ENCODE peak calls at places on chromosome 20, in four cellular contexts. One of them, this sample, is unnamed.

GRCh38 chr20:44142416-44142815 is 44.6 kb downstream of the JPH2 start:
- DNase-seq in A549: no peak
- DNase-seq in H1: no peak
- DNase-seq in K562: no peak
- DNase-seq in this sample: no peak

GRCh38 chr20:38806855-38807655 is 1.6 kb downstream of the PPP1R16B start:
- DNase-seq in A549: no peak
- DNase-seq in H1: no peak
- DNase-seq in K562: no peak
- DNase-seq in this sample: no peak

GRCh38 chr20:2585811-2586210 is 49.4 kb downstream of the TMC2 start:
- DNase-seq in A549: no peak
- DNase-seq in H1: no peak
- DNase-seq in K562: no peak
- DNase-seq in this sample: no peak

GRCh38 chr20:43662943-43663655 is 3.8 kb upstream of the MYBL2 start:
- DNase-seq in A549: no peak
- DNase-seq in H1: no peak
- DNase-seq in K562: no peak
- DNase-seq in this sample: no peak

GRCh38 chr20:34045294-34045693 is 51.6 kb downstream of the RALY start:
- DNase-seq in A549: no peak
- DNase-seq in H1: no peak
- DNase-seq in K562: no peak
- DNase-seq in this sample: no peak

GRCh38 chr20:46312075-46312944 is 4.0 kb upstream of the CDH22 start:
- DNase-seq in A549: no peak
- DNase-seq in H1: peak; percentile 46
- DNase-seq in K562: peak; percentile 83
- DNase-seq in this sample: no peak

GRCh38 chr20:15079594-15080340 is 742.4 kb upstream of the FLRT3 start:
- DNase-seq in A549: no peak
- DNase-seq in H1: no peak
- DNase-seq in K562: no peak
- DNase-seq in this sample: no peak

GRCh38 chr20:44071057-44071456 is 115.9 kb downstream of the JPH2 start:
- DNase-seq in A549: no peak
- DNase-seq in H1: no peak
- DNase-seq in K562: no peak
- DNase-seq in this sample: no peak

GRCh38 chr20:64228751-64229518 is 26.6 kb upstream of the PCMTD2 start:
- DNase-seq in A549: no peak
- DNase-seq in H1: no peak
- DNase-seq in K562: no peak
- DNase-seq in this sample: no peak

GRCh38 chr20:43530321-43531090 is 23.0 kb downstream of the L3MBTL1 start:
- DNase-seq in A549: peak; percentile 16
- DNase-seq in H1: no peak
- DNase-seq in K562: no peak
- DNase-seq in this sample: no peak

GRCh38 chr20:50331469-50332251 is 141.0 kb downstream of the CEBPB start:
- DNase-seq in A549: no peak
- DNase-seq in H1: no peak
- DNase-seq in K562: no peak
- DNase-seq in this sample: no peak

GRCh38 chr20:32466739-32467505 is 108.8 kb downstream of the ASXL1 start:
- DNase-seq in A549: no peak
- DNase-seq in H1: no peak
- DNase-seq in K562: no peak
- DNase-seq in this sample: no peak
- TF ChIP-seq KDM1A in A549: no peak
- TF ChIP-seq KDM1A in H1: no peak
- TF ChIP-seq KDM1A in K562: no peak
- TF ChIP-seq KDM1A in this sample: no peak

GRCh38 chr20:37758332-37758731 is 64.5 kb downstream of the CTNNBL1 start:
- DNase-seq in A549: peak; percentile 11
- DNase-seq in H1: no peak
- DNase-seq in K562: peak; percentile 37
- DNase-seq in this sample: no peak
- TF ChIP-seq KDM1A in A549: no peak
- TF ChIP-seq KDM1A in H1: no peak
- TF ChIP-seq KDM1A in K562: no peak
- TF ChIP-seq KDM1A in this sample: no peak

GRCh38 chr20:53941680-53942079 is 128.7 kb downstream of the BCAS1 start:
- DNase-seq in A549: no peak
- DNase-seq in H1: no peak
- DNase-seq in K562: no peak
- DNase-seq in this sample: no peak

GRCh38 chr20:53942121-53942816 is 128.1 kb downstream of the BCAS1 start:
- DNase-seq in A549: no peak
- DNase-seq in H1: no peak
- DNase-seq in K562: no peak
- DNase-seq in this sample: peak; percentile 63

GRCh38 chr20:53940356-53940694 is 130.1 kb downstream of the BCAS1 start:
- DNase-seq in A549: no peak
- DNase-seq in H1: no peak
- DNase-seq in K562: no peak
- DNase-seq in this sample: no peak

GRCh38 chr20:53939554-53940355 is 130.6 kb downstream of the BCAS1 start:
- DNase-seq in A549: peak; percentile 79
- DNase-seq in H1: peak; percentile 77
- DNase-seq in K562: peak; percentile 80
- DNase-seq in this sample: peak; percentile 93

GRCh38 chr20:53940883-53941546 is 129.4 kb downstream of the BCAS1 start:
- DNase-seq in A549: peak; percentile 19
- DNase-seq in H1: no peak
- DNase-seq in K562: no peak
- DNase-seq in this sample: no peak
- TF ChIP-seq KDM1A in A549: no peak
- TF ChIP-seq KDM1A in H1: no peak
- TF ChIP-seq KDM1A in K562: no peak
- TF ChIP-seq KDM1A in this sample: no peak

DNA sequence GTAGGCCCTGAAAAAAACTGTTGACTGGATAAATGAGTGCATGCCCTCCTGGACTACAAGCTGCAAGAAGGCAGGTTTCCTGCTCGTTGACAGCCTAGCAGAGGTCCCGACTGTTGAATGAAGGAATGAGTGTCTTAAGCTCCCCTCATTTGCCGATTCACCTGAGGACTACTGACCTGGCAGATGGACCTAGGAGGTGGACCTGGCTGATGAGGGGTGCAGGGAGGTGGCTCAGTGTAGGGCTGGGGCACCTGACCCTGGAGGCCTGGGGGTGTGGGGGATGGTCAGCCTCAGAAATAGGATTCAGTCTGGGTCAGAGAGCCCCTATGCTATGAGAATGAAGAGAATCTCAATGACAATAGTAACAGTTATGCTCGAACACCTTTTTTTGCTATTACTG is 11.6 kb upstream of the TFAP2C start:
- DNase-seq in A549: no peak
- DNase-seq in H1: no peak
- DNase-seq in K562: no peak
- DNase-seq in this sample: no peak
- TF ChIP-seq KDM1A in A549: no peak
- TF ChIP-seq KDM1A in H1: no peak
- TF ChIP-seq KDM1A in K562: no peak
- TF ChIP-seq KDM1A in this sample: no peak

GRCh38 chr20:23770384-23770783 is 19.6 kb upstream of the CST1 start:
- DNase-seq in A549: no peak
- DNase-seq in H1: no peak
- DNase-seq in K562: no peak
- DNase-seq in this sample: no peak
- TF ChIP-seq KDM1A in A549: no peak
- TF ChIP-seq KDM1A in H1: no peak
- TF ChIP-seq KDM1A in K562: no peak
- TF ChIP-seq KDM1A in this sample: no peak

GRCh38 chr20:62925420-62926228 is 681 bp downstream of the DIDO1 start:
- DNase-seq in A549: no peak
- DNase-seq in H1: no peak
- DNase-seq in K562: peak; percentile 41
- DNase-seq in this sample: no peak
- TF ChIP-seq KDM1A in A549: no peak
- TF ChIP-seq KDM1A in H1: no peak
- TF ChIP-seq KDM1A in K562: no peak
- TF ChIP-seq KDM1A in this sample: no peak

DNA sequence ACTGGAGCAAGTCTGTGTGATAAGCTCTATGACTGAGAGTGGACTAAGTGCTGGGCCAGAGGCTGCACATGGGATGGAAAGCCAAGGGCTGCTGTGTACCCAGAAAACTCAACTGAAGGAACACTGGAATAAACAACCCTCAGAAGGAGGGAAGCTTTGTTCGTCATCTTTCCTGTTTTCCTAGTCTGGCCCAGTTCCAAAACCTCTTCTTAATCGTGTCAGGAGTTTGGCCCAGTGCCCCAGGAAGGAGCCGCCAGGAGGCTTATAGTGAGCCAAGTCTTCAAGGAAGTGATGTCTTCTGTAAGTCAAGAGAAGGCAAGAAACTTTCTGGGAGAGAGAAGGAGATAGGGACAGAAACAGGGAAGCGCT is 23.3 kb upstream of the TOP1 start:
- DNase-seq in A549: peak; percentile 54
- DNase-seq in H1: no peak
- DNase-seq in K562: no peak
- DNase-seq in this sample: no peak
- TF ChIP-seq KDM1A in A549: no peak
- TF ChIP-seq KDM1A in H1: no peak
- TF ChIP-seq KDM1A in K562: no peak
- TF ChIP-seq KDM1A in this sample: no peak

DNA sequence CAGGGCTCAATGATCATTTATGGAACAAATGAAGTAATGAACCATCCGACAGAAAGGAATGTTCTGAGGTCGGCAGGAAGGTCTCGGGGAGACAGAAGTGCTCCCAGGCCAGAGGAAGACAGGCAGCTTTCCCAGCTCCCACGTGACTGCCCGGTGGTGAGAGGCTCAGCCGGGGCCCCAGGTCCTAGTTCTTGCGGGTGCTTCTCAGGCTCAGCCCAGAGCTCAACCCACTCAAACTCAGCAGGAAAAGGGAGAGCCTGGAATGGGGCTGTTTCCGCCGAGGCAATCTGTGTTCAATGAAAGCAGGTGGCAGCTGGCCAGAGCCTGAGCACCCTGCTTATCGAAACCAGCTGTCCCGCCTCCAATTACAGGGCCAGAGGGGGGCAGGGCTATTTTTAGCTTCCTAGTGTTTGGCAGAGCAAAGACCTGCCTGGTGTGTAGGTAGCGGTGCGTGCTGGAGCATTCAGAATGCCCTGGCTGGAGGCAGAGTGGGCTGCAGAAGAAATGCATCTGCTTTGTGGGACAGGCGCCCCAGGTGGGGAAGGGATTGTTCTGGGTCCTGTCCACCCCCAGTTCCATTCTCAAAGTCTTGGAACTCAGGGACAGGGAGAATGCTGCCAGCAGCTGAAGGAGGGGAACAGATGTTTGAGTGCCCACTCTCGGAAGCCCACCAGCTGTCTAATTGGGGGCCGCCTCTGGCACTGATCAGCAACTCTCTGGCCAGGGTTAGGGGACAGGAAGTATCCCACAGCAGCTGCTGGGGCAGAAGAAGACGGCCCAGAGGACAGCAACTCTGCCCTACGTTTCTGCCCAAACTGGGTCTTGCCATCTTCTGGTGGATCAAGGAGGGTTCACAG is 145.0 kb downstream of the PREX1 start:
- DNase-seq in A549: no peak
- DNase-seq in H1: no peak
- DNase-seq in K562: peak; percentile 68
- DNase-seq in this sample: no peak
- TF ChIP-seq KDM1A in A549: no peak
- TF ChIP-seq KDM1A in H1: no peak
- TF ChIP-seq KDM1A in K562: peak; percentile 67
- TF ChIP-seq KDM1A in this sample: no peak

This sample was measured in GM12878.